ENCODE peak calls at places on chromosomes 6 and 20, in seven cellular contexts. K is lung, H is transverse colon, P is prostate gland, X is heart left ventricle, T is ovary, Q is dorsolateral prefrontal cortex. N is an unnamed sample.

GRCh38 chr20:64106981-64107735 is at the start of gene NPBWR2:
- DNase-seq in K (no peak), H (peak; percentile 7), P (no peak), X (peak; percentile 9), T (peak; percentile 15), Q (peak; percentile 69), N (peak; percentile 4)

GRCh38 chr6:159692303-159693127 is 526 bp downstream of the SOD2 start:
- DNase-seq in K (peak; percentile 70), H (peak; percentile 71), P (peak; percentile 54), X (peak; percentile 57), T (peak; percentile 68), Q (peak; percentile 69), N (peak; percentile 71)

GRCh38 chr6:165729307-165729936 is 66.4 kb upstream of the PDE10A start:
- DNase-seq in K (peak; percentile 43), H (peak; percentile 39), P (no peak), X (no peak), T (no peak), Q (no peak), N (peak; percentile 58)

GRCh38 chr6:63739094-63739687 is 103.6 kb downstream of the PHF3 start:
- DNase-seq in K (no peak), H (peak; percentile 7), P (no peak), X (no peak), T (no peak), Q (no peak), N (no peak)

GRCh38 chr20:36355469-36356171 is 49.5 kb downstream of the DLGAP4 start:
- DNase-seq in K (no peak), H (no peak), P (no peak), X (no peak), T (no peak), Q (no peak), N (no peak)

GRCh38 chr6:164108869-164109769 is 694.6 kb downstream of the QKI start:
- DNase-seq in K (peak; percentile 50), H (no peak), P (peak; percentile 45), X (peak; percentile 90), T (no peak), Q (no peak), N (peak; percentile 44)

GRCh38 chr6:20126789-20127653 is 85.2 kb downstream of the MBOAT1 start:
- DNase-seq in K (peak; percentile 54), H (peak; percentile 81), P (peak; percentile 48), X (peak; percentile 68), T (peak; percentile 78), Q (peak; percentile 49), N (peak; percentile 77)

GRCh38 chr6:159842035-159842434 is 42.0 kb downstream of the PNLDC1 start:
- DNase-seq in K (no peak), H (no peak), P (no peak), X (no peak), T (no peak), Q (no peak), N (peak; percentile 43)

GRCh38 chr20:5885866-5886265 is 64.5 kb downstream of the TRMT6 start:
- DNase-seq in K (no peak), H (no peak), P (no peak), X (no peak), T (no peak), Q (no peak), N (no peak)

GRCh38 chr20:6792789-6793188 is 25.3 kb downstream of the BMP2 start:
- DNase-seq in K (no peak), H (no peak), P (no peak), X (no peak), T (no peak), Q (no peak), N (no peak)

GRCh38 chr6:13135152-13135551 is 193.2 kb downstream of the TBC1D7 start:
- DNase-seq in K (no peak), H (no peak), P (no peak), X (no peak), T (no peak), Q (no peak), N (no peak)
- H3K4me3 ChIP-seq in K (no peak overlapping the region), H (no peak overlapping the region), P (no peak overlapping the region), X (no peak overlapping the region), T (no peak overlapping the region), Q (no peak overlapping the region), N (no peak overlapping the region)

GRCh38 chr6:6690144-6690483 is 101.6 kb downstream of the LY86 start:
- DNase-seq in K (no peak), H (no peak), P (no peak), X (no peak), T (no peak), Q (no peak), N (no peak)

GRCh38 chr6:6689413-6690143 is 101.1 kb downstream of the LY86 start:
- DNase-seq in K (no peak), H (no peak), P (no peak), X (no peak), T (no peak), Q (no peak), N (no peak)

GRCh38 chr6:6688283-6688682 is 99.8 kb downstream of the LY86 start:
- DNase-seq in K (no peak), H (no peak), P (no peak), X (no peak), T (no peak), Q (no peak), N (no peak)

GRCh38 chr6:6686748-6687601 is 98.5 kb downstream of the LY86 start:
- DNase-seq in K (peak; percentile 98), H (peak; percentile 97), P (peak; percentile 69), X (peak; percentile 94), T (peak; percentile 91), Q (peak; percentile 53), N (peak; percentile 100)

DNA sequence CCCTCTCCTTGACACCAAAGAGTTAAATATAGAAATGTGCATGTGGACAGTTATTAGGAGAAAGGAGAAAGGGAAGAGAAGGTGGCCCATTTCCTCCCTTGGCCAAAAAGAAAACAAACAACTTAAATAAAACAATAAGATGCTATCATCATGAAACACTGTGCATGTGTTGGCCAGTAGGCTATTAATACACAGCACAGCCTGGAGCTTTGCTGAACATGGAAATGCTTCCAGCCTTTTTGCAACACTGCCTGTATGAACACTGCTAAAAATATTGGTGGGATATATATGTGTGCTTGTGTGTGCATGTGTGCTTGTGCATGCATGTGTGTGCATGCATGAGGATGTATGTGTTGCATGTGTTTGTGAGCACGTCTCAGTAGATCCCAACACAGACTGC is 100.4 kb downstream of the LY86 start:
- DNase-seq in K (no peak), H (no peak), P (no peak), X (no peak), T (no peak), Q (no peak), N (no peak)
- H3K27ac ChIP-seq in K (peak overlapping the region; percentile 63), H (peak overlapping the region; percentile 84), P (peak overlapping the region; percentile 57), X (peak overlapping the region; percentile 80), T (no peak overlapping the region), Q (no peak overlapping the region), N (peak overlapping the region; percentile 90)

GRCh38 chr6:51494342-51494741 is 593.1 kb downstream of the PKHD1 start:
- DNase-seq in K (no peak), H (no peak), P (no peak), X (no peak), T (no peak), Q (no peak), N (no peak)
- TF ChIP-seq CTCF in K (no peak), H (no peak), P (no peak), X (no peak), T (no peak), Q (no peak), N (no peak)

DNA sequence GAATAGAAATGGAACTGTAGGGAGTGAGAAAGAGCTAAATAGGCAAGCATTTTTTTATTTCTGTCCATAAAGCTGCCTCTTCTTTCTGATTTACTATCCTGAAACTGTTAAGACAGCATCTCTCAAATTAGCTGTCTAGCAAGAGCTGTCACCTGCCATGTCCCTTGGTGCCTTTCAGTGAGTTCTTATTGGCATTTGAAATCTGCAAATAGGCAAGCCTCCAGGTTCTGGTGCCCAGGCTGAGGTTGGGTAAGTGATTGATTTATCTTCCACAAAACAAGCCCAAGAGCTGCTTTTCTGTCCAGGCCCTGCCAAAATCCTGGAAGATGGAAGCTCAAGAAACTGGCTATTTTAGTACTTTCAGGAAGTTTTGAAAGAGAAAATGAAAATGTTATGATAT is 22.4 kb downstream of the MANEA start:
- DNase-seq in K (no peak), H (no peak), P (no peak), X (no peak), T (no peak), Q (no peak), N (no peak)
- H3K4me3 ChIP-seq in K (no peak overlapping the region), H (no peak overlapping the region), P (no peak overlapping the region), X (no peak overlapping the region), T (no peak overlapping the region), Q (no peak overlapping the region), N (no peak overlapping the region)

DNA sequence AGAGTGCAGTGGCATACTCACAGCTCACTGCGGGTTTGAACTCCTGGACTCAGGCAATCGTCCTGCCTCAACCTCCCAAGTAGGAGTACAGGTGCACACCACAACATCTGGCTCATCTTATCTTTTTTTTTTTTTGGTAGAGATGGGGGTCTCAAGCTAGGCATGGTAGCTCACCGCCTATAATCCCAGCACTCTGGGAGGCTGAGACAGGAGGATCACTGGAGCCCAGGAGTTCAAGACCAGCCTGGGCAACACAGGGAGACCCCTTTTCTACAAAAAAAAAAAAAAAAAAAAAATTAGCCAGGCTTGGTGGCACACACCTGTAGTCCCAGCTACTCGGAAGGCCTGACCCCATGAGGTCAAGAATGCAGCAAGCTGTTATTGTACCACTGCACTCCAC is 31.5 kb downstream of the ILRUN start:
- DNase-seq in K (no peak), H (no peak), P (no peak), X (no peak), T (no peak), Q (no peak), N (no peak)
- H3K27ac ChIP-seq in K (peak overlapping the region; percentile 64), H (peak overlapping the region; percentile 34), P (no peak overlapping the region), X (peak overlapping the region; percentile 84), T (no peak overlapping the region), Q (no peak overlapping the region), N (no peak overlapping the region)

DNA sequence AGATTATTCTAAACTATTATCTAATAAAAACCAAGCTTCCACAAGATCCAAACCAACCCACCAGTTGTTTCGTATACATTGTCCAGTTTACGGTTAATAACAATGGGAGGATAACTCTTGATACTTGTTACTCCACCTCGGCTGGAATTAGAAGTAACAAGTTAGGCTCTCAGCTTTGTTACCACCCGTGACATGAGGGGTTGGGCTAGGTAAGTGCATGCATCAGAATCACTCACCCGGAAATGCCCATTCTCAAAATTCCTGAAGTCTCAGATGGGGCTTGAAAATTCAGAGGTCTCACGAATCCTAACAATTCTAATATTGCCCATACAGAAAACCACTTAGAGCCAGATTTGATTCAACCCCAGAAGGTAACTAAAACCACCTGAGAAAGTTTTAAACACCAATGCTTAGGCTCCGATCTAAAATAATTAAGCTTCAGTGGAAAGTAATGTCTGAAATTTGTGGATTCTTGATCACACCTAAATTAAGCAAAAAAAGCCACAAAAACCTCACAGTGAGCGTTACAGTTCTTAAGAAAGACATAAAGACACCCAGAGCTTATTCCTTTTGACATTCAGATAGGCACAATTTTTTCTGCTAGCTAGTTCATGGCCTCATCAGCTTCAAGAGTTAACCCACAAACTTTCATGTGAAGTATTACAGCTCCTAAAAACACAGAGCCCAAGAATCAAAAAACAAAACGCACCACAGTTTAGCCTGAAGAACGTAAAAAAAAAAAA is 27.1 kb upstream of the SERPINB1 start:
- DNase-seq in K (no peak), H (no peak), P (no peak), X (no peak), T (no peak), Q (no peak), N (no peak)
- TF ChIP-seq CTCF in K (no peak), H (no peak), P (no peak), X (no peak), T (no peak), Q (no peak), N (no peak)

GRCh38 chr6:41064841-41065240 is 7.3 kb downstream of the OARD1 start:
- DNase-seq in K (no peak), H (no peak), P (no peak), X (no peak), T (no peak), Q (no peak), N (peak; percentile 43)
- H3K4me3 ChIP-seq in K (no peak overlapping the region), H (no peak overlapping the region), P (no peak overlapping the region), X (no peak overlapping the region), T (no peak overlapping the region), Q (no peak overlapping the region), N (no peak overlapping the region)

GRCh38 chr6:152273638-152274037 is 363.5 kb downstream of the SYNE1 start:
- DNase-seq in K (no peak), H (no peak), P (no peak), X (no peak), T (peak; percentile 52), Q (no peak), N (peak; percentile 34)
- H3K27ac ChIP-seq in K (no peak overlapping the region), H (peak overlapping the region; percentile 70), P (no peak overlapping the region), X (peak overlapping the region; percentile 75), T (peak overlapping the region; percentile 48), Q (no peak overlapping the region), N (no peak overlapping the region)